ENCODE peak calls at places on chromosomes 16 and 17, in four cellular contexts. One of them, this sample, is unnamed.

GRCh38 chr17:35801583-35802224 is 6.3 kb upstream of the MMP28 start:
- DNase-seq in hypothalamus: peak
- DNase-seq in H7: no peak
- DNase-seq in germinal center: peak
- DNase-seq in this sample: no peak

GRCh38 chr16:732936-733335 is 6.0 kb downstream of the HAGHL start:
- DNase-seq in hypothalamus: no peak
- DNase-seq in germinal center: no peak
- DNase-seq in H7: peak
- DNase-seq in this sample: no peak

GRCh38 chr17:72421128-72422092 is 300.6 kb downstream of the SOX9 start:
- DNase-seq in germinal center: peak
- DNase-seq in H7: no peak
- DNase-seq in hypothalamus: no peak
- DNase-seq in this sample: no peak

GRCh38 chr17:8016632-8017424 is 14.4 kb downstream of the GUCY2D start:
- DNase-seq in H7: peak
- DNase-seq in hypothalamus: peak
- DNase-seq in germinal center: peak
- DNase-seq in this sample: peak

GRCh38 chr16:30723725-30724355 is 24.4 kb upstream of the PHKG2 start:
- DNase-seq in hypothalamus: no peak
- DNase-seq in germinal center: no peak
- DNase-seq in H7: no peak
- DNase-seq in this sample: no peak

GRCh38 chr17:57281887-57282653 is 25.7 kb downstream of the MSI2 start:
- DNase-seq in H7: no peak
- DNase-seq in germinal center: no peak
- DNase-seq in hypothalamus: no peak
- DNase-seq in this sample: no peak

GRCh38 chr16:9081183-9081582 is 10.3 kb upstream of the HAPSTR1 start:
- DNase-seq in germinal center: no peak
- DNase-seq in H7: no peak
- DNase-seq in hypothalamus: no peak
- DNase-seq in this sample: no peak

GRCh38 chr16:48617711-48618148 is 7.8 kb upstream of the N4BP1 start:
- DNase-seq in hypothalamus: no peak
- DNase-seq in germinal center: no peak
- DNase-seq in H7: no peak
- DNase-seq in this sample: no peak

GRCh38 chr17:15194859-15195277 is 70.3 kb downstream of the PMP22 start:
- DNase-seq in germinal center: no peak
- DNase-seq in hypothalamus: no peak
- DNase-seq in H7: no peak
- DNase-seq in this sample: no peak

GRCh38 chr16:47565454-47565853 is 104.3 kb downstream of the PHKB start:
- DNase-seq in hypothalamus: peak
- DNase-seq in germinal center: no peak
- DNase-seq in H7: no peak
- DNase-seq in this sample: peak

GRCh38 chr17:68288375-68288774 is 2.6 kb downstream of the SLC16A6 start:
- DNase-seq in germinal center: peak
- DNase-seq in hypothalamus: no peak
- DNase-seq in H7: no peak
- DNase-seq in this sample: no peak

GRCh38 chr17:54901230-54901847 is 687 bp downstream of the TOM1L1 start:
- DNase-seq in H7: peak
- DNase-seq in germinal center: no peak
- DNase-seq in hypothalamus: no peak
- DNase-seq in this sample: no peak

GRCh38 chr17:50428831-50429424 is 2.9 kb downstream of the ACSF2 start:
- DNase-seq in H7: no peak
- DNase-seq in germinal center: no peak
- DNase-seq in hypothalamus: no peak
- DNase-seq in this sample: no peak

GRCh38 chr16:19913306-19913717 is 28.7 kb upstream of the GPRC5B start:
- DNase-seq in H7: no peak
- DNase-seq in germinal center: no peak
- DNase-seq in hypothalamus: no peak
- DNase-seq in this sample: no peak

GRCh38 chr17:80227666-80228065 is 7.4 kb downstream of the SLC26A11 start:
- DNase-seq in H7: no peak
- DNase-seq in germinal center: no peak
- DNase-seq in hypothalamus: no peak
- DNase-seq in this sample: no peak

GRCh38 chr17:8698142-8699050 is 46.2 kb downstream of the CCDC42 start:
- DNase-seq in germinal center: no peak
- DNase-seq in H7: peak
- DNase-seq in hypothalamus: no peak
- DNase-seq in this sample: peak

GRCh38 chr16:67935096-67935401 is 1.6 kb downstream of the PSMB10 start:
- DNase-seq in H7: no peak
- DNase-seq in germinal center: no peak
- DNase-seq in hypothalamus: no peak
- DNase-seq in this sample: no peak

GRCh38 chr16:351804-352520 is 561 bp downstream of the AXIN1 start:
- DNase-seq in germinal center: peak
- DNase-seq in H7: peak
- DNase-seq in hypothalamus: no peak
- DNase-seq in this sample: no peak

GRCh38 chr17:45410144-45411091 is 22.3 kb downstream of the ARHGAP27 start:
- DNase-seq in H7: peak
- DNase-seq in hypothalamus: peak
- DNase-seq in germinal center: peak
- DNase-seq in this sample: no peak

GRCh38 chr16:83136924-83137323 is 510.2 kb downstream of the CDH13 start:
- DNase-seq in germinal center: no peak
- DNase-seq in hypothalamus: no peak
- DNase-seq in H7: no peak
- DNase-seq in this sample: no peak

GRCh38 chr16:68257906-68258800 is 6.2 kb upstream of the SLC7A6 start:
- DNase-seq in hypothalamus: no peak
- DNase-seq in germinal center: no peak
- DNase-seq in H7: peak
- DNase-seq in this sample: no peak

GRCh38 chr17:58328195-58329034 is at the start of gene TSPOAP1:
- DNase-seq in germinal center: peak
- DNase-seq in hypothalamus: peak
- DNase-seq in H7: peak
- DNase-seq in this sample: peak

GRCh38 chr16:6165330-6165984 is 1067.9 kb upstream of the EEF2KMT start:
- DNase-seq in H7: peak
- DNase-seq in hypothalamus: no peak
- DNase-seq in germinal center: no peak
- DNase-seq in this sample: no peak

GRCh38 chr16:88815901-88816589 is 4.3 kb upstream of the APRT start:
- DNase-seq in germinal center: peak
- DNase-seq in H7: peak
- DNase-seq in hypothalamus: no peak
- DNase-seq in this sample: peak

GRCh38 chr17:58081641-58082340 is 1.4 kb upstream of the DYNLL2 start:
- DNase-seq in hypothalamus: no peak
- DNase-seq in germinal center: no peak
- DNase-seq in H7: peak
- DNase-seq in this sample: no peak

GRCh38 chr17:9928601-9929341 is 23.7 kb upstream of the RCVRN start:
- DNase-seq in hypothalamus: no peak
- DNase-seq in germinal center: no peak
- DNase-seq in H7: peak
- DNase-seq in this sample: no peak

GRCh38 chr16:88023786-88024185 is 72.6 kb downstream of the BANP start:
- DNase-seq in H7: no peak
- DNase-seq in hypothalamus: no peak
- DNase-seq in germinal center: no peak
- DNase-seq in this sample: no peak